ENCODE peak calls at places on chromosomes 6 and 20, in eight cellular contexts. One of them, this sample, is unnamed.

GRCh38 chr6:29965873-29966601 is 23.7 kb downstream of the HLA-A start:
- DNase-seq in suprapubic skin: peak
- DNase-seq in spleen: peak
- DNase-seq in tibial artery: peak
- DNase-seq in AG10803: peak
- DNase-seq in left ventricle myocardium inferior: peak
- DNase-seq in hepatocyte: peak
- DNase-seq in fibroblast of lung: peak
- DNase-seq in this sample: peak

GRCh38 chr6:42429836-42430235 is 21.9 kb downstream of the TRERF1 start:
- DNase-seq in suprapubic skin: no peak
- DNase-seq in fibroblast of lung: no peak
- DNase-seq in hepatocyte: no peak
- DNase-seq in tibial artery: no peak
- DNase-seq in left ventricle myocardium inferior: no peak
- DNase-seq in spleen: peak
- DNase-seq in AG10803: no peak
- DNase-seq in this sample: no peak

GRCh38 chr6:163634514-163635171 is 220.1 kb downstream of the QKI start:
- DNase-seq in tibial artery: no peak
- DNase-seq in fibroblast of lung: no peak
- DNase-seq in hepatocyte: peak
- DNase-seq in left ventricle myocardium inferior: no peak
- DNase-seq in suprapubic skin: no peak
- DNase-seq in spleen: no peak
- DNase-seq in AG10803: no peak
- DNase-seq in this sample: no peak

GRCh38 chr6:8180327-8181161 is 78.2 kb upstream of the EEF1E1 start:
- DNase-seq in hepatocyte: no peak
- DNase-seq in spleen: no peak
- DNase-seq in left ventricle myocardium inferior: no peak
- DNase-seq in tibial artery: no peak
- DNase-seq in AG10803: peak
- DNase-seq in suprapubic skin: no peak
- DNase-seq in fibroblast of lung: peak
- DNase-seq in this sample: no peak

GRCh38 chr20:50052952-50053789 is 59.8 kb downstream of the UBE2V1 start:
- DNase-seq in fibroblast of lung: no peak
- DNase-seq in suprapubic skin: no peak
- DNase-seq in hepatocyte: peak
- DNase-seq in AG10803: no peak
- DNase-seq in left ventricle myocardium inferior: no peak
- DNase-seq in tibial artery: no peak
- DNase-seq in spleen: no peak
- DNase-seq in this sample: no peak

GRCh38 chr6:111922454-111923297 is 49.4 kb upstream of the FYN start:
- DNase-seq in suprapubic skin: no peak
- DNase-seq in left ventricle myocardium inferior: no peak
- DNase-seq in tibial artery: no peak
- DNase-seq in fibroblast of lung: peak
- DNase-seq in AG10803: peak
- DNase-seq in hepatocyte: no peak
- DNase-seq in spleen: no peak
- DNase-seq in this sample: no peak

GRCh38 chr20:3755814-3756480 is 11.6 kb downstream of the ADISSP start:
- DNase-seq in fibroblast of lung: no peak
- DNase-seq in spleen: no peak
- DNase-seq in suprapubic skin: no peak
- DNase-seq in tibial artery: no peak
- DNase-seq in AG10803: no peak
- DNase-seq in left ventricle myocardium inferior: no peak
- DNase-seq in hepatocyte: no peak
- DNase-seq in this sample: no peak

GRCh38 chr6:45872827-45873226 is 142.8 kb downstream of the CLIC5 start:
- DNase-seq in fibroblast of lung: no peak
- DNase-seq in suprapubic skin: no peak
- DNase-seq in tibial artery: peak
- DNase-seq in spleen: no peak
- DNase-seq in hepatocyte: no peak
- DNase-seq in AG10803: no peak
- DNase-seq in left ventricle myocardium inferior: no peak
- DNase-seq in this sample: no peak

GRCh38 chr20:38645318-38645717 is 43.7 kb downstream of the ARHGAP40 start:
- DNase-seq in left ventricle myocardium inferior: no peak
- DNase-seq in AG10803: no peak
- DNase-seq in spleen: no peak
- DNase-seq in hepatocyte: no peak
- DNase-seq in fibroblast of lung: no peak
- DNase-seq in suprapubic skin: no peak
- DNase-seq in tibial artery: no peak
- DNase-seq in this sample: no peak

GRCh38 chr20:56430471-56430870 is 18.4 kb downstream of the CASS4 start:
- DNase-seq in hepatocyte: no peak
- DNase-seq in spleen: no peak
- DNase-seq in left ventricle myocardium inferior: no peak
- DNase-seq in fibroblast of lung: no peak
- DNase-seq in suprapubic skin: no peak
- DNase-seq in tibial artery: no peak
- DNase-seq in AG10803: peak
- DNase-seq in this sample: peak

GRCh38 chr6:28695671-28696537 is 170.2 kb downstream of the GPX5 start:
- DNase-seq in fibroblast of lung: peak
- DNase-seq in AG10803: peak
- DNase-seq in hepatocyte: no peak
- DNase-seq in left ventricle myocardium inferior: no peak
- DNase-seq in tibial artery: no peak
- DNase-seq in spleen: no peak
- DNase-seq in suprapubic skin: no peak
- DNase-seq in this sample: no peak

GRCh38 chr6:75893058-75893775 is 144.2 kb downstream of the MYO6 start:
- DNase-seq in hepatocyte: peak
- DNase-seq in left ventricle myocardium inferior: no peak
- DNase-seq in tibial artery: no peak
- DNase-seq in AG10803: peak
- DNase-seq in spleen: no peak
- DNase-seq in suprapubic skin: no peak
- DNase-seq in fibroblast of lung: peak
- DNase-seq in this sample: no peak

GRCh38 chr20:57066126-57066900 is 200.1 kb downstream of the BMP7 start:
- DNase-seq in suprapubic skin: no peak
- DNase-seq in hepatocyte: no peak
- DNase-seq in fibroblast of lung: peak
- DNase-seq in tibial artery: no peak
- DNase-seq in left ventricle myocardium inferior: no peak
- DNase-seq in AG10803: peak
- DNase-seq in spleen: no peak
- DNase-seq in this sample: peak

GRCh38 chr6:25971187-25971811 is 8.7 kb downstream of the TRIM38 start:
- DNase-seq in AG10803: peak
- DNase-seq in hepatocyte: peak
- DNase-seq in suprapubic skin: no peak
- DNase-seq in spleen: no peak
- DNase-seq in fibroblast of lung: peak
- DNase-seq in left ventricle myocardium inferior: no peak
- DNase-seq in tibial artery: peak
- DNase-seq in this sample: peak

GRCh38 chr20:14049111-14049510 is 53.8 kb downstream of the MACROD2 start:
- DNase-seq in AG10803: no peak
- DNase-seq in suprapubic skin: no peak
- DNase-seq in left ventricle myocardium inferior: no peak
- DNase-seq in hepatocyte: no peak
- DNase-seq in fibroblast of lung: no peak
- DNase-seq in spleen: no peak
- DNase-seq in tibial artery: no peak
- DNase-seq in this sample: no peak

GRCh38 chr6:1574895-1575212 is 34.9 kb upstream of the FOXC1 start:
- DNase-seq in fibroblast of lung: no peak
- DNase-seq in suprapubic skin: no peak
- DNase-seq in AG10803: no peak
- DNase-seq in spleen: no peak
- DNase-seq in hepatocyte: no peak
- DNase-seq in tibial artery: no peak
- DNase-seq in left ventricle myocardium inferior: no peak
- DNase-seq in this sample: no peak

GRCh38 chr6:44235891-44236516 is 10.9 kb upstream of the HSP90AB1 start:
- DNase-seq in fibroblast of lung: no peak
- DNase-seq in left ventricle myocardium inferior: no peak
- DNase-seq in suprapubic skin: no peak
- DNase-seq in AG10803: no peak
- DNase-seq in spleen: peak
- DNase-seq in hepatocyte: no peak
- DNase-seq in tibial artery: no peak
- DNase-seq in this sample: no peak
- TF ChIP-seq CTCF in fibroblast of lung: no peak
- TF ChIP-seq CTCF in left ventricle myocardium inferior: no peak
- TF ChIP-seq CTCF in suprapubic skin: no peak
- TF ChIP-seq CTCF in AG10803: no peak
- TF ChIP-seq CTCF in spleen: no peak
- TF ChIP-seq CTCF in hepatocyte: no peak
- TF ChIP-seq CTCF in tibial artery: no peak
- TF ChIP-seq CTCF in this sample: no peak

DNA sequence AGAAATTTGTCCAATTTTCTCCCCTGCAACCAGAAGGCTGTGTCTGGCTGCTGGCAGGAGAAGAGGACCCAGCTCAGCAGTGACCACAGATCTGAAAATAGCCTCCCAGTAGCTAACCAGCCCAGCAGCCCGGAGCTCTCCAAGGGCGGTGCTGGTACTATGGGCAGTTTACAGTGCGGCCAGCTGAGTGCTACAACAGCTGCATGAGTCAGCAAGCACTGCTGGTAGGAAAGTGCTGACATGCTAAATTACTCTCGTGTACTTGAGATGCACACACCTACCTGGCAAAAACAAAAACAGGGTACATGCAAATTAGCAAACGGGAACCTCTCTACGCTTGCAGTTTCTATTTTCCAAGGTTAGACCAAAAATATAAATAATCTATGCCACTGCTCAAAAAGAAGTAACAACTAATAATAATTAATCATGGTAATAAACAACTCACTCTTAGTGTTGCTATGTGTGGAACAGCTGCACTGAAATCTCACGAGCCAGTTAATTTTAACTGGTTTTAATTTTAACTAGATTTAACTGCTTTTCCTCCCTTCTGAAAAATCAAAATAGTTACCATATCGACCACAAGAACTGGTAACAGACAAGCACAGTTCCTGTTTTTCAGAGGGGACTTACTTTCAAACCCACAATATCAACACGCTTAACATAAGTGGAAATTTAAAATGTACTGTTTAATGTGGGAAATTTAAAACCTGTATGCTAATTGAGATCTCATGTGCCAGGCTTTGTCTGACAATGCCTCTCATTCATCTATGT is 10.8 kb downstream of the BACH2 start:
- DNase-seq in left ventricle myocardium inferior: peak
- DNase-seq in tibial artery: peak
- DNase-seq in spleen: peak
- DNase-seq in suprapubic skin: peak
- DNase-seq in fibroblast of lung: peak
- DNase-seq in hepatocyte: peak
- DNase-seq in AG10803: peak
- DNase-seq in this sample: peak
- H3K4me3 ChIP-seq in left ventricle myocardium inferior: peak
- H3K4me3 ChIP-seq in tibial artery: no peak
- H3K4me3 ChIP-seq in spleen: no peak
- H3K4me3 ChIP-seq in suprapubic skin: peak
- H3K4me3 ChIP-seq in fibroblast of lung: no peak
- H3K4me3 ChIP-seq in hepatocyte: no peak
- H3K4me3 ChIP-seq in AG10803: no peak
- H3K4me3 ChIP-seq in this sample: no peak

DNA sequence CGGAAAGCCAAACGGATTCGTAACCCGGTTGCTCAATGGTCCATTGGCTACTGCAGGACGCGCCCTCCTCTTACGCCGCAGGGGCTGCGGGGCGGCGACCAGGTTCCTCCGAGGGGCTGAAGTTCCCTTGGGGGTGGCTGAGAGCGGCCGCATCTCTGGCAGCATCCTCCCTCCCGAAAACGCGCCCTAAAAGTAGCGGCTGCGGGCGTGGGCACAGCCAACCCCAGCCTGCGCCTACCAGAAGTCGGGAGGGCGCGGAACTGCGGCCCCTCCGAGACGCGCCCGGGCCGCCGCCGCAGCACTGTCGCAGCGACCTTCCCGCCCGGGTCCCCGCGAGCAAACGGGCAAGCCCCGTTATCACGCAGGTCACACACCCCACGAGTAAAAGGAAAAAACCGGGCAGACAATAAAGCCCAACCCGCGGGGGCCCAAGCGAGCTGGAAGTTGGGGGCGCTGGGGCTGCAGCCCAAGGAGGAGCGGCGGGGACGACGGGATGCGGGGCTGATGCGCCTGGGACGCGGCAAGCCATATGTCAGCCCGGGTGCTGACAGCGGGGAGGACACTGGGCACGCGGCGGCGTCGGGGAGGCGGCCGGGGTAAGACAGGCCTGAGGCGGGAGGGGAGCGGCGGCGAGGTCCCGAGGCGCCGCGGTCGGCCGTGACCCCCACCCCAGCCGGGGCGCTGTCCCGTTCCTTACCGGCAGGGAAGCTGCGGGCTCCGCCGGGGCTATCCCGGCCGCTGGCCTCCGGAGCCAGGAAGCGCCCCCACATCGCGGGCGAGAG is 700 bp downstream of the CEP85L start:
- DNase-seq in left ventricle myocardium inferior: peak
- DNase-seq in fibroblast of lung: peak
- DNase-seq in spleen: peak
- DNase-seq in hepatocyte: peak
- DNase-seq in AG10803: peak
- DNase-seq in tibial artery: peak
- DNase-seq in suprapubic skin: peak
- DNase-seq in this sample: peak
- TF ChIP-seq CTCF in left ventricle myocardium inferior: peak
- TF ChIP-seq CTCF in fibroblast of lung: no peak
- TF ChIP-seq CTCF in spleen: no peak
- TF ChIP-seq CTCF in hepatocyte: peak
- TF ChIP-seq CTCF in AG10803: no peak
- TF ChIP-seq CTCF in tibial artery: no peak
- TF ChIP-seq CTCF in suprapubic skin: no peak
- TF ChIP-seq CTCF in this sample: no peak

GRCh38 chr20:32129863-32130262 is 20.3 kb downstream of the TM9SF4 start:
- DNase-seq in AG10803: no peak
- DNase-seq in suprapubic skin: no peak
- DNase-seq in tibial artery: no peak
- DNase-seq in spleen: no peak
- DNase-seq in left ventricle myocardium inferior: no peak
- DNase-seq in hepatocyte: no peak
- DNase-seq in fibroblast of lung: no peak
- DNase-seq in this sample: no peak
- H3K4me3 ChIP-seq in AG10803: no peak
- H3K4me3 ChIP-seq in suprapubic skin: no peak
- H3K4me3 ChIP-seq in tibial artery: no peak
- H3K4me3 ChIP-seq in spleen: no peak
- H3K4me3 ChIP-seq in left ventricle myocardium inferior: no peak
- H3K4me3 ChIP-seq in hepatocyte: no peak
- H3K4me3 ChIP-seq in fibroblast of lung: no peak
- H3K4me3 ChIP-seq in this sample: no peak

GRCh38 chr6:81878479-81878878 is 126.0 kb upstream of the TENT5A start:
- DNase-seq in tibial artery: no peak
- DNase-seq in suprapubic skin: no peak
- DNase-seq in hepatocyte: no peak
- DNase-seq in left ventricle myocardium inferior: no peak
- DNase-seq in fibroblast of lung: no peak
- DNase-seq in AG10803: no peak
- DNase-seq in spleen: no peak
- DNase-seq in this sample: no peak
- TF ChIP-seq CTCF in tibial artery: no peak
- TF ChIP-seq CTCF in suprapubic skin: no peak
- TF ChIP-seq CTCF in hepatocyte: no peak
- TF ChIP-seq CTCF in left ventricle myocardium inferior: no peak
- TF ChIP-seq CTCF in fibroblast of lung: no peak
- TF ChIP-seq CTCF in AG10803: no peak
- TF ChIP-seq CTCF in spleen: no peak
- TF ChIP-seq CTCF in this sample: no peak